ENCODE peak calls at places on chromosome 10, in seven cellular contexts. C is breast epithelium, P is tibial nerve, L is Peyer's patch, S is IMR-90, G is stomach, Y is suprapubic skin. A is an unnamed sample. For H3K9me3, the result is how much of the 10 kb centered on the place peaks cover.

GRCh38 chr10:125691160-125691981 is 8.4 kb upstream of the TEX36 start:
- DNase-seq in G (no peak), Y (no peak), C (no peak), L (no peak), P (no peak), S (no peak), A (no peak)

GRCh38 chr10:8130973-8131911 is 76.8 kb downstream of the GATA3 start:
- DNase-seq in Y (no peak), L (no peak), S (peak), C (no peak), P (no peak), G (no peak), A (no peak)

GRCh38 chr10:91668935-91669334 is 36.1 kb upstream of the PPP1R3C start:
- DNase-seq in G (no peak), P (no peak), S (no peak), C (no peak), L (no peak), Y (no peak), A (no peak)

GRCh38 chr10:605632-606325 is 83.7 kb downstream of the DIP2C start:
- DNase-seq in Y (no peak), P (no peak), S (no peak), C (no peak), L (no peak), G (no peak), A (no peak)

GRCh38 chr10:21424511-21424910 is 101.0 kb downstream of the SKIDA1 start:
- DNase-seq in L (no peak), P (no peak), G (no peak), Y (no peak), S (peak), C (no peak), A (no peak)

GRCh38 chr10:90435296-90435695 is 422.5 kb downstream of the HTR7 start:
- DNase-seq in P (no peak), C (no peak), Y (no peak), S (peak), G (no peak), L (no peak), A (no peak)

GRCh38 chr10:3652886-3653285 is 132.1 kb downstream of the KLF6 start:
- DNase-seq in L (no peak), G (no peak), Y (no peak), C (peak), S (peak), P (no peak), A (no peak)

GRCh38 chr10:124414077-124414476 is 4.6 kb downstream of the OAT start:
- DNase-seq in G (no peak), Y (no peak), C (no peak), L (no peak), S (peak), P (no peak), A (no peak)

GRCh38 chr10:67224553-67224952 is 298.7 kb downstream of the LRRTM3 start:
- DNase-seq in S (no peak), P (no peak), L (no peak), G (no peak), C (no peak), Y (no peak), A (no peak)

GRCh38 chr10:13684252-13684791 is 97.6 kb downstream of the PRPF18 start:
- DNase-seq in L (peak), Y (no peak), S (peak), P (peak), C (no peak), G (peak), A (no peak)

GRCh38 chr10:104339469-104340098 is 1.3 kb upstream of the ITPRIP start:
- DNase-seq in Y (no peak), P (no peak), C (peak), G (peak), L (peak), S (peak), A (no peak)

GRCh38 chr10:59655309-59655708 is 54.3 kb downstream of the SLC16A9 start:
- DNase-seq in C (no peak), S (no peak), G (no peak), L (no peak), P (no peak), Y (no peak), A (no peak)

GRCh38 chr10:11796439-11796838 is 26.7 kb upstream of the PROSER2 start:
- DNase-seq in L (no peak), Y (no peak), S (no peak), C (no peak), G (no peak), P (no peak), A (no peak)

GRCh38 chr10:121468726-121469125 is 129.5 kb downstream of the FGFR2 start:
- DNase-seq in Y (no peak), G (no peak), S (no peak), C (no peak), L (no peak), P (no peak), A (no peak)

GRCh38 chr10:48779546-48780152 is 95.0 kb downstream of the WDFY4 start:
- DNase-seq in G (no peak), C (no peak), L (no peak), S (no peak), Y (no peak), P (no peak), A (peak)

GRCh38 chr10:91115618-91116390 is 104.7 kb upstream of the PCGF5 start:
- DNase-seq in Y (no peak), L (no peak), P (no peak), G (no peak), S (no peak), C (no peak), A (no peak)

GRCh38 chr10:47260505-47261111 is 39.4 kb upstream of the GDF10 start:
- DNase-seq in C (peak), P (no peak), G (no peak), L (no peak), S (no peak), Y (no peak), A (peak)

GRCh38 chr10:86595496-86595895 is 58.9 kb upstream of the OPN4 start:
- DNase-seq in C (no peak), P (no peak), Y (peak), G (no peak), S (no peak), L (peak), A (no peak)

GRCh38 chr10:78764436-78764835 is 304.3 kb upstream of the ZMIZ1 start:
- DNase-seq in G (no peak), Y (no peak), C (no peak), P (no peak), L (no peak), S (no peak), A (no peak)

GRCh38 chr10:110364531-110364937 is 59.8 kb upstream of the SMNDC1 start:
- DNase-seq in S (no peak), L (no peak), P (no peak), G (no peak), Y (no peak), C (no peak), A (no peak)

GRCh38 chr10:22245567-22245966 is 27.8 kb upstream of the EBLN1 start:
- DNase-seq in Y (no peak), C (no peak), P (no peak), G (no peak), S (no peak), L (no peak), A (no peak)

GRCh38 chr10:116053910-116054309 is 219.1 kb downstream of the GFRA1 start:
- DNase-seq in L (no peak), G (no peak), S (no peak), C (no peak), P (no peak), Y (no peak), A (peak)

GRCh38 chr10:18214692-18215563 is 74.7 kb downstream of the CACNB2 start:
- DNase-seq in G (no peak), L (peak), Y (no peak), C (no peak), P (peak), S (peak), A (no peak)

GRCh38 chr10:43138757-43139241 is 554 bp downstream of the CSGALNACT2 start:
- DNase-seq in P (no peak), S (peak), Y (no peak), G (no peak), L (peak), C (no peak), A (no peak)

GRCh38 chr10:105952153-105952552 is 1212.4 kb downstream of the SORCS1 start:
- DNase-seq in P (no peak), C (peak), L (no peak), S (peak), G (peak), Y (no peak), A (no peak)

GRCh38 chr10:60521974-60522405 is 132.3 kb upstream of the ANK3 start:
- DNase-seq in P (no peak), S (peak), L (no peak), Y (no peak), C (no peak), G (no peak), A (no peak)

GRCh38 chr10:4372601-4373000 is 453.4 kb upstream of the AKR1E2 start:
- DNase-seq in S (peak), C (no peak), L (no peak), Y (no peak), P (no peak), G (no peak), A (no peak)

GRCh38 chr10:62178568-62178967 is 90.1 kb downstream of the RTKN2 start:
- DNase-seq in L (no peak), C (no peak), Y (no peak), G (no peak), P (no peak), S (peak), A (no peak)

GRCh38 chr10:68897336-68897741 is 3.8 kb upstream of the DDX50 start:
- DNase-seq in G (peak), P (no peak), L (peak), S (peak), Y (no peak), C (peak), A (no peak)

GRCh38 chr10:68598978-68599753 is 39.0 kb downstream of the TET1 start:
- DNase-seq in S (peak), G (peak), C (no peak), P (no peak), Y (no peak), L (no peak), A (no peak)

GRCh38 chr10:87734987-87735827 is 75.5 kb downstream of the PAPSS2 start:
- DNase-seq in L (no peak), S (peak), C (no peak), P (no peak), Y (no peak), G (no peak), A (no peak)

GRCh38 chr10:66505003-66505707 is 420.7 kb upstream of the LRRTM3 start:
- DNase-seq in S (peak), P (no peak), Y (no peak), L (no peak), C (no peak), G (no peak), A (no peak)

GRCh38 chr10:35613597-35614226 is 8.6 kb downstream of the GJD4 start:
- DNase-seq in L (no peak), G (no peak), Y (no peak), P (no peak), C (no peak), S (peak), A (no peak)

GRCh38 chr10:60767424-60767823 is 10.9 kb upstream of the CDK1 start:
- DNase-seq in L (no peak), C (no peak), S (no peak), P (no peak), Y (no peak), G (no peak), A (no peak)

GRCh38 chr10:104146871-104147270 is 24.9 kb downstream of the SFR1 start:
- DNase-seq in G (no peak), C (no peak), L (no peak), S (no peak), Y (no peak), P (no peak), A (no peak)

GRCh38 chr10:15780353-15781135 is 60.8 kb upstream of the ITGA8 start:
- DNase-seq in L (no peak), P (peak), G (no peak), Y (no peak), C (peak), S (peak), A (no peak)

GRCh38 chr10:6385683-6386082 is 183.0 kb downstream of the PFKFB3 start:
- DNase-seq in L (no peak), C (no peak), G (no peak), Y (no peak), P (no peak), S (peak), A (no peak)

GRCh38 chr10:81179805-81180452 is 642.2 kb downstream of the SH2D4B start:
- DNase-seq in S (peak), L (no peak), Y (no peak), G (no peak), P (no peak), C (no peak), A (no peak)

GRCh38 chr10:79392506-79393176 is 45.4 kb downstream of the PPIF start:
- DNase-seq in S (no peak), G (peak), P (no peak), L (no peak), Y (peak), C (no peak), A (no peak)

DNA sequence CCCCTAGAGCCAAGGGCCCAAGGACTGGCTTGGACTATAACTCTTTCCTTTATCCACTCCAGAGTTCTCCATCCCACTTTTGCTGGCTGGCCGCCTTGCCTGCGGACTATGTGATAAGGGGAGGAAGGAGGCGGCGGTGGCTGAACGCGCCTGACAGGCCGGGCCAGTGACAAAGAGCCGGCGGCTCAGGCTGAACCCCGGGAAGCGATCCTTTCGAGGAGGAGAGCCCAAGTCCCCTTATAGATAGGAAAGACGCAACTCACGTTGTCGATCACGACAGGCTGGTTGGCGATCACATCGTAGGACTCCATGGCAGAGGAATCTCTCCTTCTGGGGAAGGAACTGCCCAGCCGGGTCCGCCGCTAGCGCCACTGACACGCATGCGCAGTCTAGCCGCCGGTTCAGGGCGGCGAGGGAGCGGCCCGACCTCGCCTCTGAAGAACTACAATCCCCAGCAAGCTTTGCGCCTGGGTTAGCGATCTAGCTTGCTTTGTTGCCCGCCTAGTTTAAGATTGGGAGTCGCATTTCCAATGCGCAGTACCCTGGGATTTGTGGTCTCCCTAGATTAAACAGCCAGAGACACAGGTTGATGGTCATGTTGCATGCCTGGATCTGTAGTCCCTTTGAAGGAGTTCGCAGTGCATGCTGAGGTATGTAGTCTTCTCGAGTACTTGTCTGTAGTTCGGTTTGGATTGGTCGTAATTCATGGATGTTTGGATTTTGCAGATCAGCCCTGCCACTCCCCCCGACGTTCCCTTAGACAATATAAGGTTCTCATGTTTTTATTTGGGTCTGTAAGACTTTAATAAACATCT is at the start of gene ACTR1A:
- DNase-seq in Y (peak), G (peak), C (peak), L (peak), P (peak), S (peak), A (peak)
- TF ChIP-seq POLR2A in Y (no peak), G (peak), C (peak), L (peak), P (peak), S (peak), A (no peak)

GRCh38 chr10:133471300-133472109 is 17.8 kb downstream of the SCART1 start:
- DNase-seq in C (no peak), Y (no peak), G (no peak), L (no peak), P (no peak), S (no peak), A (peak)
- H3K9me3 ChIP-seq in C (under half), Y (under half), G (under half), L (under half), P (under half), S (under half), A (under half)

GRCh38 chr10:94936721-94937120 is 1.7 kb upstream of the CYP2C9 start:
- DNase-seq in L (no peak), Y (no peak), C (no peak), S (no peak), G (no peak), P (no peak), A (no peak)

DNA sequence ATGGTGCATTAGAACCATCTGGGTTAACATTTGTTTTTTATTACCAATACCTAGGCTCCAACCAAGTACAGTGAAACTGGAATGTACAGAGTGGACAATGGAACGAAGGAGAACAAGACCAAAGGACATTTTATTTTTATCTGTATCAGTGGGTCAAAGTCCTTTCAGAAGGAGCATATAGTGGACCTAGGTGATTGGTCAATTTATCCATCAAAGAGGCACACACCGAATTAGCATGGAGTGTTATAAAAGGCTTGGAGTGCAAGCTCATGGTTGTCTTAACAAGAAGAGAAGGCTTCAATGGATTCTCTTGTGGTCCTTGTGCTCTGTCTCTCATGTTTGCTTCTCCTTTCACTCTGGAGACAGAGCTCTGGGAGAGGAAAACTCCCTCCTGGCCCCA is at the start of gene CYP2C9:
- DNase-seq in L (no peak), G (no peak), C (no peak), S (no peak), Y (no peak), P (no peak), A (no peak)
- TF ChIP-seq POLR2A in L (no peak), G (no peak), C (no peak), S (no peak), Y (no peak), P (no peak), A (no peak)

GRCh38 chr10:130774871-130775270 is 536.6 kb downstream of the TCERG1L start:
- DNase-seq in L (peak), S (no peak), Y (no peak), G (no peak), C (no peak), P (no peak), A (no peak)
- H3K9me3 ChIP-seq in L (under half), S (under half), Y (under half), G (under half), C (under half), P (under half), A (under half)

GRCh38 chr10:33334839-33335549 is 527 bp upstream of the NRP1 start:
- DNase-seq in C (peak), P (peak), L (peak), G (peak), S (peak), Y (peak), A (no peak)
- TF ChIP-seq POLR2A in C (no peak), P (no peak), L (peak), G (no peak), S (peak), Y (no peak), A (no peak)

DNA sequence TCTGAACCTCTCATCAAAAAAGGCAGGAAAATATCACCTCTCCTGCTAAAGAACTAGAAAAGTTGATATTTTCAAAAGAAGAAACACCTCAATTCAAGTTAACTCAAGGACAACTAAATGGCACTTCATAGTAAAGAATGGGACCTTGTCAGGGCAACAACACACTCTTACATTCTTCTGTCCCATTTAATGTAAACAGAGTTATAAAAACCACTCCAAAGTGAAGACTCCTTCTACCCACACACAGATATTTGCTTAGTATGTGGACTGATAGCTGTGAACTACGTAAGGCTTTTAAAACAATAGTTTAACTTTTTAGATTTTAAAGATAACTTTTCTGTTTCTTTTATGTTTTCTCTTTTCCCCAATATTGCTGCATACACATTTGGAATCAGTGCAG is 118.3 kb downstream of the ZNF37A start:
- DNase-seq in S (no peak), G (no peak), C (no peak), Y (no peak), L (no peak), P (no peak), A (no peak)
- H3K9me3 ChIP-seq in S (under half), G (under half), C (under half), Y (under half), L (under half), P (under half), A (under half)

DNA sequence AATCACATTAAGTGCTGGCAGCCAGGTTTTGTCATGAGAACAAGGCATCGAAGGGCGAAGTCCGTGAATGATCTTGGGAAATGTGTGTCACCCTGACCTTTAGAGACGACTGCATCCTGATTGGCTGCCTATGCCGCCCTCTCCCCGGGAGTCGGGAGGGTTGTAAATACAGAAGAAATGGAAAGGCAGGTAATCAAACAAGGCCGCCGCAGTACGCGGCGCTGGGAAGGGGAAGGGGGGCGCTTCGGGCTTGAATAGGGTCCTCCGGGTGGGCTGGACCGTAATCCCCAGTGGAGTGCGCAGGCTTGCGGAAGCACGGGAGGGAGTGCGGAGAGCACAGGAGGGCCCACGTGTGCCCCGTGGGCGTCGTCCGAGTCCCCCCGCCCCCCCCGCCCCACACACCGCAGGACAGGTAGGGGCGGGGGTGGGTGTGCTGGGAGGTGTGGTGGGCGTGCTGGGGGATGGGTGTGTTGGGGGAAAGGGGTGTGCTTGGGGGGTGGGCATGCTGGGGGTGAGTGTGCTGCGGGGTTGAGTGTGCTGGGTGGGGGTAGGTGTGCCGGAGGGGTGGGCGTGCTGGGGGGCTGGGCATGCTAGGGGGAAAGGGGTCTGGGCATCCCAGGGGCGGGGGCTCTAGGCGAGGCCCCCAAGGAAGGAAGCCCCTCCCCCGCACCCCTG is 169.4 kb downstream of the ARHGAP12 start:
- DNase-seq in C (peak), Y (no peak), S (no peak), P (no peak), G (peak), L (peak), A (no peak)
- TF ChIP-seq POLR2A in C (no peak), Y (no peak), S (no peak), P (no peak), G (no peak), L (peak), A (no peak)

GRCh38 chr10:38050212-38050611 is 39.7 kb downstream of the ZNF33A start:
- DNase-seq in G (no peak), S (no peak), Y (no peak), L (no peak), C (no peak), P (no peak), A (no peak)
- H3K9me3 ChIP-seq in G (under half), S (under half), Y (under half), L (under half), C (under half), P (under half), A (under half)

GRCh38 chr10:29326886-29327789 is 38.3 kb downstream of the LYZL1 start:
- DNase-seq in C (no peak), P (no peak), G (no peak), Y (no peak), L (no peak), S (no peak), A (no peak)
- TF ChIP-seq POLR2A in C (no peak), P (no peak), G (no peak), Y (no peak), L (no peak), S (no peak), A (no peak)

A was measured in vagina.